ENCODE peak calls at places on chromosomes 4 and X, in ten cellular contexts. D, Q, F, C, Z, S, E, W, H and A are unnamed samples. For H3K4me1, the result is how much of the 10 kb centered on the place peaks cover.

GRCh38 chr4:147730333-147730732 is 1.6 kb upstream of the ARHGAP10 start:
- DNase-seq in Q (no peak), C (no peak), D (no peak), Z (no peak), E (no peak), H (no peak), F (no peak), W (no peak), S (no peak), A (no peak)

GRCh38 chr4:149885896-149886295 is 70.3 kb upstream of the IQCM start:
- DNase-seq in Q (no peak), S (no peak), F (no peak), D (no peak), Z (no peak), W (peak), C (no peak), E (no peak), H (no peak), A (no peak)

GRCh38 chrX:16712116-16712824 is at the start of gene CTPS2:
- DNase-seq in C (peak), Z (peak), E (peak), F (peak), W (peak), D (peak), S (peak), Q (peak), H (peak), A (peak)

GRCh38 chrX:13661735-13662536 is 9.0 kb downstream of the TCEANC start:
- DNase-seq in Q (no peak), Z (no peak), W (no peak), C (no peak), D (no peak), H (no peak), F (no peak), E (no peak), S (no peak), A (no peak)

GRCh38 chr4:150782921-150783320 is 201.0 kb downstream of the MAB21L2 start:
- DNase-seq in E (no peak), S (no peak), Z (no peak), F (no peak), C (no peak), D (no peak), H (no peak), W (peak), Q (no peak), A (no peak)

GRCh38 chr4:14906805-14907204 is 95.5 kb upstream of the CPEB2 start:
- DNase-seq in D (no peak), W (peak), F (no peak), Z (no peak), Q (no peak), C (no peak), S (no peak), H (no peak), E (no peak), A (no peak)

GRCh38 chrX:45715787-45716186 is 515.1 kb upstream of the DIPK2B start:
- DNase-seq in E (no peak), Z (no peak), W (peak), F (no peak), H (no peak), Q (no peak), S (no peak), D (no peak), C (no peak), A (no peak)

GRCh38 chr4:158895797-158896442 is 127.1 kb downstream of the FNIP2 start:
- DNase-seq in F (no peak), S (peak), C (no peak), Q (peak), W (no peak), Z (no peak), E (no peak), D (no peak), H (no peak), A (no peak)

GRCh38 chrX:136397001-136397400 is 90.7 kb upstream of the BRS3 start:
- DNase-seq in D (no peak), F (no peak), E (no peak), Z (no peak), Q (no peak), S (no peak), H (no peak), C (no peak), W (no peak), A (no peak)

GRCh38 chrX:153381684-153382532 is 19.2 kb downstream of the PNMA6E start:
- DNase-seq in D (no peak), Q (no peak), W (peak), C (no peak), H (peak), S (peak), F (no peak), E (no peak), Z (no peak), A (no peak)

GRCh38 chr4:178037459-178038214 is 595.4 kb upstream of the AGA start:
- DNase-seq in C (no peak), F (no peak), D (no peak), H (no peak), Z (no peak), Q (no peak), S (no peak), W (no peak), E (no peak), A (no peak)

GRCh38 chr4:68907788-68908700 is 43.6 kb downstream of the UGT2A3 start:
- DNase-seq in S (no peak), D (no peak), Z (no peak), W (no peak), E (no peak), H (no peak), F (no peak), Q (no peak), C (no peak), A (no peak)

GRCh38 chrX:136625246-136625645 is 22.7 kb upstream of the CD40LG start:
- DNase-seq in W (no peak), E (no peak), Z (no peak), H (no peak), Q (no peak), C (no peak), S (no peak), D (no peak), F (no peak), A (no peak)

GRCh38 chrX:21373637-21374162 is 518 bp upstream of the CNKSR2 start:
- DNase-seq in Z (no peak), H (no peak), D (peak), C (no peak), E (no peak), Q (no peak), W (no peak), F (no peak), S (peak), A (no peak)

GRCh38 chrX:110965409-110965808 is 130.6 kb upstream of the PAK3 start:
- DNase-seq in C (no peak), W (peak), Q (no peak), H (no peak), Z (no peak), F (no peak), S (no peak), D (no peak), E (no peak), A (no peak)

GRCh38 chr4:169791527-169792156 is 33.9 kb upstream of the HPF1 start:
- DNase-seq in H (peak), C (peak), D (no peak), Z (peak), W (peak), S (peak), F (no peak), Q (no peak), E (no peak), A (no peak)

GRCh38 chr4:123060039-123060770 is 137.8 kb upstream of the NUDT6 start:
- DNase-seq in Q (no peak), Z (no peak), C (peak), S (peak), W (no peak), E (no peak), H (no peak), F (no peak), D (no peak), A (no peak)

GRCh38 chr4:123050014-123050413 is 127.6 kb upstream of the NUDT6 start:
- DNase-seq in Z (no peak), W (no peak), E (no peak), D (no peak), S (no peak), C (no peak), H (no peak), Q (no peak), F (no peak), A (no peak)

GRCh38 chr4:123052007-123052406 is 129.6 kb upstream of the NUDT6 start:
- DNase-seq in W (no peak), E (no peak), Z (no peak), H (no peak), C (no peak), Q (no peak), F (no peak), D (no peak), S (no peak), A (no peak)

GRCh38 chr4:123055943-123056342 is 133.5 kb upstream of the NUDT6 start:
- DNase-seq in H (no peak), D (no peak), W (peak), E (no peak), F (no peak), C (no peak), S (no peak), Q (no peak), Z (no peak), A (no peak)
- H3K27ac ChIP-seq in H (no peak), D (no peak), W (no peak), E (no peak), F (no peak), C (no peak), S (no peak), Q (no peak), Z (no peak), A (no peak)

GRCh38 chr4:180557348-180557747 is 1685.9 kb upstream of the TENM3 start:
- DNase-seq in Q (no peak), F (no peak), Z (no peak), S (no peak), H (no peak), E (no peak), W (no peak), D (no peak), C (no peak), A (no peak)
- TF ChIP-seq CTCF in Q (no peak), F (no peak), Z (no peak), S (peak), H (no peak), E (no peak), W (peak), D (no peak), C (no peak), A (peak)

GRCh38 chr4:2852481-2852881 is 8.8 kb downstream of the ADD1 start:
- DNase-seq in S (no peak), D (peak), Z (no peak), Q (no peak), W (no peak), F (no peak), E (no peak), H (no peak), C (no peak), A (peak)

GRCh38 chr4:2847297-2847871 is 3.7 kb downstream of the ADD1 start:
- DNase-seq in Q (no peak), E (no peak), C (no peak), Z (no peak), D (no peak), H (no peak), F (no peak), S (no peak), W (no peak), A (no peak)

GRCh38 chr4:2850966-2851782 is 7.5 kb downstream of the ADD1 start:
- DNase-seq in S (no peak), H (no peak), W (peak), F (no peak), Q (no peak), E (no peak), D (no peak), C (no peak), Z (no peak), A (no peak)

GRCh38 chr4:2848449-2848848 is 4.8 kb downstream of the ADD1 start:
- DNase-seq in Q (peak), S (no peak), C (no peak), W (peak), H (no peak), D (no peak), Z (no peak), F (no peak), E (no peak), A (no peak)

DNA sequence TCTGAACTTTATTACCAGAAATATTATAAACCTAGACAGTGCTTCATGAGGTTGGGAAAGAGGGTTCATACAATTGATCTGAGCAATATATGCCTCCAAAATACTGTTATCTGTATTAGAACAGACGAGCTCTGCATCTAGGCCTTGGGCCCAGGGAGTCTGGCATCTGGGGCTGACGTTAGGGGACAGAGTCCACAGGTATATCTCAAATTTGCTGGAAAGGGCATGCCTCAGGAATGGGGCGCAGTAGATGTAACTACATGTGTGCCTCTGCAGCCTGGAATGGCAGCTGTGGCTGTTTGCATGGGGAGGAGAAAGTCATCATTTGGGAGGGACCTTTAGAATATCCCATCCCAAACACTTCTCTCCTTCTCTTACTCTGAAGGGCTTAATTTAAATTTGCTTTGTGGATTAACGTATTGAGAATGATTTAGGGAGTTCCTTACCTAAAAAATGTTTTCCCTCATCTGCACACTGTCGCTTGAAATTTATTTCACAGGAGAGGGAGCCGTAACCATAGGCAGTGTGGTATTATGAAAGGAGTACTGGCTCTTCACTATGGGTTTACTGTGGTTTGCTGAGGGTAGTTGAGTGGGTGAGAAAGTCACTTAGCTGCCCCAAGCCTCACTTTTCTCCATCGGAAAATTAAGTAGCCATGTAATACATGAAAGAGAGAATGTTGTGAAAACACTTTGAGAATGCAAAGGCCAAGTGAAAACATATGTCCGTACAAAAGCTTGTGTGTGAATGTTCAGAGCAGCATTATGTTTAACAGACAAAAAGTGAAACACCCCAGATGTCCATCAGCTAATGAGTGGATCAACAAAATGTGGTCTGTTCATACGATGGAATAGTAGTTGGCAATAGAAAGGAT is 5.9 kb downstream of the ADD1 start:
- DNase-seq in Q (peak), H (no peak), W (no peak), D (no peak), Z (no peak), E (no peak), C (no peak), F (no peak), S (no peak), A (no peak)
- H3K4me1 ChIP-seq in Q (half or more), H (under half), W (under half), D (half or more), Z (half or more), E (under half), C (half or more), F (under half), S (under half), A (half or more)

GRCh38 chr4:1544861-1545275 is 138.6 kb upstream of the NKX1-1 start:
- DNase-seq in W (no peak), Q (no peak), C (peak), S (no peak), F (no peak), Z (no peak), D (no peak), E (no peak), H (no peak), A (no peak)
- H3K27ac ChIP-seq in W (no peak), Q (peak), C (peak), S (no peak), F (no peak), Z (no peak), D (no peak), E (peak), H (no peak), A (peak)

DNA sequence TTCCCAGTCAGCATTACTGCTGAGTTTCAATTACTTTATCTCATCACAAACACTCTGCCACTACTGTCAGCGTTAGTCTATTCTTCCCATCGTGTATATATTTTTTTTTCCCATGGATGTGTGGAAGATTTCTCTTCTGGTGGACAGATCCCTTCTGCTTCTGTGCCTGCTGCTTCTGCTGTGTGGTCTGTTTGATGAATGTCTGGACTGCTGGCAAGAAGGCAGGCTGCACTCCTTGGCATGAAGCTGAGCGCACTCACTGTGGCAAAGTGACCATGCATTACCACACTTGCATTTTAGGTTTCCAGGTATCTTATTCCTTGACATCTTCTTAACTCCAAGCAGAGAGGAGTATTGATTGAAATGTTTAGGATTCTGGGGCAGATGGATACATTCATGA is 107.0 kb upstream of the PAQR3 start:
- DNase-seq in D (no peak), H (no peak), C (no peak), Q (no peak), F (no peak), S (no peak), W (peak), E (no peak), Z (no peak), A (no peak)
- TF ChIP-seq CTCF in D (no peak), H (no peak), C (no peak), Q (no peak), F (no peak), S (no peak), W (no peak), E (no peak), Z (no peak), A (no peak)

GRCh38 chrX:32514986-32515385 is 696.4 kb downstream of the DMD start:
- DNase-seq in F (no peak), D (no peak), Z (no peak), W (no peak), H (no peak), E (no peak), Q (no peak), C (no peak), S (no peak), A (no peak)
- H3K4me1 ChIP-seq in F (under half), D (under half), Z (under half), W (under half), H (under half), E (under half), Q (under half), C (under half), S (under half), A (under half)

DNA sequence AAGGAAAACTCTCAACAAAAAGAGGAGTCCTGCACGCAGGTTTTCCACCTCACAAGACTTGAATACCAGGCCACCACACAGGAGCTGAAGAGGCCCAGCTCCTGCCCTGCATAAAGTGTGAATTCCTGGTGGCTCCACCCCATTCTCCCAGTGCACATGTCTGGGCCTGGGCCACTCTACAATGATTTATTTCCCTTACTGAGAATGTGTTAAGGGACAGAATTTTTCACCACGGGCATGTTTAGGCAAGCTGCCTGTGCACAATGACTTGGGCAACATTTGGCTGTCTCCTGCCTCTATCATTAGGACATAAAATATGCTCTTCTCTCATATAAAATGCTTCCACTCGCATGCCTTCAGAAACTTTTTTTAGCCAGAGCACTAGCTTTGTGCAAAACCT is 197.1 kb downstream of the SLC7A11 start:
- DNase-seq in F (peak), E (no peak), H (no peak), S (no peak), C (no peak), W (no peak), D (no peak), Z (no peak), Q (no peak), A (no peak)
- H3K27ac ChIP-seq in F (no peak), E (no peak), H (no peak), S (no peak), C (no peak), W (no peak), D (no peak), Z (no peak), Q (no peak), A (no peak)

DNA sequence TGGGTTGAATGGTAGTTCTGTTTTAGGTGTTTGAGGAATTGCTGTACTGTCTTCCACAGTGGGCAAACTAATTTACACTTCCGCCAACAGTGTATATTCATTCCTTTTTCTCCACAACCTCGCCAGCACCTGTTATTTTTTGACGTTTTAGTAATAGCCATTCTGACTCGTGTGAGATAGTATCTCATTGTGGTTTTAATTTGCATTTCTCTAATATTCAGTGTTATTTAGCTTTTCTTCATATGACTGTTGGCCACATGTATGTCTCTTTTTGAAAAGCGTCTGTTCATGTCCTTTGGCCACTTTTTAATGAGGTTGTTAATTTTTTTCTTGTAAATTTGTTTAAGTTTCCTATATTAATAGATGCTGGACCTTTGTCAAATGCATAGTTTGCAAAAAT is 26.9 kb upstream of the WDR17 start:
- DNase-seq in E (no peak), Z (no peak), H (no peak), D (no peak), Q (no peak), S (no peak), F (no peak), W (no peak), C (no peak), A (no peak)
- TF ChIP-seq CTCF in E (no peak), Z (no peak), H (no peak), D (no peak), Q (no peak), S (no peak), F (no peak), W (no peak), C (no peak), A (no peak)

GRCh38 chr4:54091637-54092404 is 8.1 kb upstream of the GSX2 start:
- DNase-seq in C (peak), F (peak), Q (peak), Z (peak), H (peak), E (peak), D (peak), S (peak), W (peak), A (peak)
- H3K4me1 ChIP-seq in C (under half), F (under half), Q (under half), Z (under half), H (under half), E (under half), D (under half), S (under half), W (under half), A (under half)

DNA sequence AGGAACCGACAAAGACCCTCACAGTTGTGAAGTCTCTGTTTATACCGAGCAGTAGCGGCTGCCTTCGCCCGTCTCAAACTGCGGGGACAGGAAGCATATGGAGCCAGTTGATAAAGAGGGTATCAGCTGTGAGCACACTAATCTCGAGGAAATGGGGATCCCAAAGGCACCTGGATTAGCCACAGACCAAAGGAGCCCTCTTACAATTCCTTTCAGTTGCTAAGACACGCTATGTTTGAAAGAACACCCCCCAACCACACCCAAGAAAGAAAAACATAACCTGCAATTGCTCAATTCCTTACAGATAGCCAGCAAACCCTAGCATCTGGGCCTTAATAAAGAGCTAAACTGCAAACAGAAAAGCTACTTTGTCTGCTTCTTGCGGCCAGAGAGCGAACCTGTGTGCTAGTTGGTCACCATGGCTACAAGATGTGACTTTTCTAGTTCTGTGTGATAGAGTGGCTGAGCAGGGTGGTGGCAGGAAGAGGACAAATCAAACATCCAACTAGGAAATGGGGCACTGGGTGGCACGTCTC is 23.3 kb upstream of the CHRNA9 start:
- DNase-seq in W (no peak), E (no peak), S (no peak), H (no peak), C (no peak), Z (no peak), F (no peak), D (no peak), Q (peak), A (no peak)
- H3K27ac ChIP-seq in W (no peak), E (no peak), S (no peak), H (no peak), C (no peak), Z (no peak), F (peak), D (no peak), Q (peak), A (peak)